ENCODE peak calls at places on chromosome 3, in eight cellular contexts. Q, E, K, H, R, C, S and F are unnamed samples.

GRCh38 chr3:182491571-182491970 is 301.7 kb upstream of the ATP11B start:
- DNase-seq in R (no peak), Q (no peak), C (no peak), K (no peak), E (no peak), H (no peak), S (no peak), F (no peak)

GRCh38 chr3:101903426-101903825 is 54.1 kb downstream of the NFKBIZ start:
- DNase-seq in Q (peak; percentile 15), C (no peak), R (no peak), E (no peak), K (no peak), S (no peak), H (no peak), F (no peak)

GRCh38 chr3:65888980-65889706 is 149.6 kb downstream of the MAGI1 start:
- DNase-seq in H (no peak), R (no peak), Q (peak; percentile 96), K (no peak), S (peak; percentile 56), C (peak; percentile 87), E (no peak), F (no peak)

GRCh38 chr3:121995190-121996137 is 26.6 kb downstream of the ILDR1 start:
- DNase-seq in S (peak; percentile 76), Q (peak; percentile 73), R (no peak), E (no peak), C (peak; percentile 56), K (peak; percentile 36), H (peak; percentile 64), F (peak; percentile 58)

GRCh38 chr3:87062685-87063084 is 71.7 kb upstream of the VGLL3 start:
- DNase-seq in H (no peak), K (no peak), C (no peak), E (no peak), Q (no peak), S (no peak), R (no peak), F (no peak)

GRCh38 chr3:48989126-48989795 is 780 bp upstream of the P4HTM start:
- DNase-seq in R (no peak), H (no peak), E (no peak), K (no peak), Q (no peak), C (no peak), S (peak; percentile 12), F (peak; percentile 12)

GRCh38 chr3:64686446-64686908 is 1.3 kb downstream of the ADAMTS9 start:
- DNase-seq in H (peak; percentile 32), E (peak; percentile 20), C (no peak), Q (no peak), R (no peak), S (peak; percentile 16), K (no peak), F (no peak)

GRCh38 chr3:126746395-126747177 is 42.5 kb downstream of the CHCHD6 start:
- DNase-seq in H (peak; percentile 52), E (no peak), K (no peak), R (peak; percentile 82), S (no peak), Q (peak; percentile 72), C (peak; percentile 10), F (peak; percentile 35)

GRCh38 chr3:197125601-197126000 is 96.0 kb upstream of the MELTF start:
- DNase-seq in E (no peak), H (no peak), Q (peak; percentile 41), R (no peak), S (no peak), C (no peak), K (no peak), F (no peak)

GRCh38 chr3:72538070-72538745 is 310.0 kb downstream of the SHQ1 start:
- DNase-seq in R (no peak), S (no peak), E (no peak), C (no peak), K (no peak), H (no peak), Q (no peak), F (no peak)

GRCh38 chr3:132180337-132180791 is 136.8 kb upstream of the ACP3 start:
- DNase-seq in S (peak; percentile 75), C (no peak), Q (peak; percentile 75), H (no peak), E (peak; percentile 23), K (no peak), R (no peak), F (peak; percentile 18)

GRCh38 chr3:139353920-139354556 is 10.2 kb downstream of the MRPS22 start:
- DNase-seq in K (no peak), E (no peak), R (no peak), H (no peak), Q (peak; percentile 75), S (peak; percentile 41), C (peak; percentile 47), F (peak; percentile 56)

GRCh38 chr3:170323371-170323770 is 34.1 kb upstream of the SKIL start:
- DNase-seq in Q (no peak), K (no peak), R (peak; percentile 36), E (no peak), C (no peak), S (no peak), H (no peak), F (no peak)

GRCh38 chr3:58217209-58217811 is 6.5 kb upstream of the DNASE1L3 start:
- DNase-seq in S (peak; percentile 80), H (peak; percentile 77), Q (peak; percentile 71), R (no peak), E (no peak), K (peak; percentile 60), C (no peak), F (peak; percentile 36)

GRCh38 chr3:190444576-190445145 is 5.0 kb downstream of the TMEM207 start:
- DNase-seq in S (no peak), Q (no peak), C (no peak), H (no peak), K (no peak), R (no peak), E (no peak), F (no peak)

GRCh38 chr3:153172796-153173757 is 11.1 kb downstream of the RAP2B start:
- DNase-seq in Q (no peak), C (no peak), H (no peak), S (no peak), E (no peak), K (no peak), R (no peak), F (no peak)

GRCh38 chr3:193938613-193939012 is 197.3 kb upstream of the HES1 start:
- DNase-seq in Q (no peak), C (no peak), S (no peak), H (peak; percentile 37), R (peak; percentile 59), K (no peak), E (no peak), F (no peak)

GRCh38 chr3:139434764-139435291 is 41.5 kb downstream of the RBP2 start:
- DNase-seq in H (no peak), R (no peak), K (no peak), S (no peak), Q (peak; percentile 82), C (no peak), E (no peak), F (no peak)

GRCh38 chr3:31695280-31696008 is 162.7 kb downstream of the STT3B start:
- DNase-seq in K (peak; percentile 32), C (no peak), Q (no peak), H (peak; percentile 36), S (no peak), R (no peak), E (peak; percentile 32), F (no peak)
- TF ChIP-seq CTCF in K (no peak), C (peak; percentile 35), Q (peak; percentile 28), H (no peak), S (peak; percentile 16), R (no peak), E (peak; percentile 48), F (peak; percentile 16)

DNA sequence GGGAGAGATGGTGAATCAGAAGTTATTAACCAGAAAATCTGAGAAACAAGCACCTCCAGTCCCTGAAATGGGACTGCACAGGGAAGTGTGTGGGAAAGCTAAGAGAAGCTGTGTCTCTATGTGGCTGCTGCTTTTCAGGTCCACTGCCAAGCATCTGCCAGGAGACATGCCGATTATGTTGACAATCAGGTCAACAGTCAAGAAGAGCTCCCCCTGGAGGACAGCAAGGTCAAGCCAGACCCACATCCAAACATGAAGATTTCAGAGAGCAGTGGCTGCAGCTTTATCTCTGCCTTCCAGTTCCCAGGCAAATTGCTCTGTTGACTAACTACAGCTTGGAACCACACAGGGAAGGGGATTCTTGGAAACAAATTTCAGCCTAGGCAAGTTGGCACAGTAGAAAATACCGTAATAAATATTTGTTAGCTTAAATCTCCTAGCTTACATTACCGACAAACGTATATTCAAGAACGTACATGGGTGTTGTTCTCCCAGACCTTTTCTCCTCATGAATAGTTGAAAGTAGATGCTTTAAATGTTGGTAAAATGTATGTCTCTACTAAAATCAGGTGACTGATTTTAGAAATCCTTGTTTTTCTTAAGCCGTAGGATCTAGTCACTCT is 394.5 kb upstream of the RARB start:
- DNase-seq in Q (peak; percentile 48), H (peak; percentile 26), C (no peak), R (no peak), K (no peak), E (peak; percentile 30), S (peak; percentile 52), F (peak; percentile 33)
- TF ChIP-seq CTCF in Q (peak; percentile 49), H (peak; percentile 23), C (peak; percentile 70), R (peak; percentile 54), K (no peak), E (peak; percentile 73), S (peak; percentile 44), F (peak; percentile 53)

GRCh38 chr3:36132214-36132613 is 248.1 kb upstream of the STAC start:
- DNase-seq in K (no peak), Q (no peak), C (no peak), H (no peak), S (no peak), E (no peak), R (no peak), F (no peak)
- TF ChIP-seq CTCF in K (no peak), Q (no peak), C (peak; percentile 34), H (no peak), S (peak; percentile 9), E (no peak), R (peak; percentile 13), F (peak; percentile 32)

DNA sequence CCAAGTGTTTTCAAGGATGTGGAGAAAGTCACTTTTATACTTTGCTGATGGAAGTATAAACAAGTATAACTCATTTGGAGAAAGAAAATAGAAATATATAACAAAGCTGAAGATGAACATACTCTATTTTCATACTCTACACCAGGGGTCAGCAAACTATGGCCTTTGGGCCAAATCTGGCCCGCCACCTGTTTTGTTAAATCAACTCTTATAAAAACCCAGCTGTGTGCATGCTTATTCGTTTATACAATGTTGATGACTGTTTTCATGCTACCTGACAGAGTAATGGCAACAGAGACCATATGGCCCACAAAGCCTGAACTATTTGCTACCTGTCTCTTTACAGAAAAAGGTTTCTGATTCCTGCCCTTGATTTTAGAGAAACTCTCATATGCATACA is 124.0 kb downstream of the NR1D2 start:
- DNase-seq in S (no peak), K (no peak), H (no peak), R (no peak), Q (peak; percentile 25), C (no peak), E (no peak), F (no peak)
- TF ChIP-seq CTCF in S (peak; percentile 20), K (no peak), H (no peak), R (peak; percentile 33), Q (peak; percentile 25), C (peak; percentile 33), E (no peak), F (no peak)

DNA sequence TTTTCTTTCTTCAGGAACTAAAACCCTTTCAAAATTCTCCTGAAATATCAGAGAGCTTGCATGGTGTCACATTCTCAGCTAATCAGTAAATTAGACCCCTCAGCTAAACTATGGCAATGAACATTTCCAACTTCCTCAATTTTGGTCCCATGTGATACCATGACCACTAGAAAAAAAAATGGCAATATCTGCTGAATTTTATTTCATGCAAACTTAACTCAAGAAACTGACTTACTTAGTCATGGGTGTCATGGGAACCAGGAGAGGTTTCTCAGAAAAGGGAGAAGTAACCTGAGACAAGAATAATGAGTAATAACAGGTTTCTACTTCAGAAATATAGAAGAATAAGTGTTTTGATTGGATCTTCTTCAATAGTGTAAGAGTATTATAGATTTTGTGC is 784.6 kb upstream of the ALCAM start:
- DNase-seq in R (no peak), S (no peak), H (no peak), Q (no peak), K (no peak), E (no peak), C (no peak), F (no peak)
- TF ChIP-seq CTCF in R (no peak), S (no peak), H (no peak), Q (no peak), K (no peak), E (no peak), C (no peak), F (no peak)